ENCODE peak calls at places on chromosome 15, in seven cellular contexts. E, X, J, D, Z, M and F are unnamed samples.

GRCh38 chr15:53675832-53676231 is 83.6 kb downstream of the WDR72 start:
- DNase-seq in E (no peak), X (no peak), J (no peak), D (no peak), Z (no peak), M (no peak), F (no peak)

GRCh38 chr15:74542192-74543042 is 1.4 kb downstream of the ARID3B start:
- DNase-seq in E (no peak), X (no peak), J (no peak), D (no peak), Z (no peak), M (no peak), F (no peak)

GRCh38 chr15:76954744-76955143 is 23.2 kb downstream of the RCN2 start:
- DNase-seq in E (no peak), X (no peak), J (no peak), D (no peak), Z (no peak), M (no peak), F (no peak)

GRCh38 chr15:70343961-70344360 is 246.2 kb upstream of the TLE3 start:
- DNase-seq in E (no peak), X (no peak), J (no peak), D (no peak), Z (no peak), M (no peak), F (no peak)

GRCh38 chr15:67785431-67785830 is 39.9 kb upstream of the SKOR1 start:
- DNase-seq in E (no peak), X (no peak), J (no peak), D (no peak), Z (no peak), M (no peak), F (no peak)

GRCh38 chr15:50315814-50316630 is 39.0 kb downstream of the GABPB1 start:
- DNase-seq in E (no peak), X (no peak), J (no peak), D (no peak), Z (no peak), M (no peak), F (no peak)

GRCh38 chr15:72824781-72825180 is 41.2 kb upstream of the ADPGK start:
- DNase-seq in E (no peak), X (no peak), J (no peak), D (no peak), Z (no peak), M (no peak), F (no peak)

GRCh38 chr15:41983621-41984571 is 11.5 kb upstream of the EHD4 start:
- DNase-seq in E (peak), X (peak), J (no peak), D (no peak), Z (no peak), M (peak), F (no peak)

GRCh38 chr15:85463976-85464375 is 83.6 kb downstream of the AKAP13 start:
- DNase-seq in E (no peak), X (no peak), J (no peak), D (no peak), Z (no peak), M (no peak), F (no peak)

GRCh38 chr15:62626903-62627302 is 415.6 kb upstream of the TPM1 start:
- DNase-seq in E (no peak), X (no peak), J (no peak), D (no peak), Z (no peak), M (no peak), F (no peak)
- H3K27ac ChIP-seq in E (no peak), X (no peak), J (no peak), D (no peak), Z (no peak), M (no peak), F (no peak)

DNA sequence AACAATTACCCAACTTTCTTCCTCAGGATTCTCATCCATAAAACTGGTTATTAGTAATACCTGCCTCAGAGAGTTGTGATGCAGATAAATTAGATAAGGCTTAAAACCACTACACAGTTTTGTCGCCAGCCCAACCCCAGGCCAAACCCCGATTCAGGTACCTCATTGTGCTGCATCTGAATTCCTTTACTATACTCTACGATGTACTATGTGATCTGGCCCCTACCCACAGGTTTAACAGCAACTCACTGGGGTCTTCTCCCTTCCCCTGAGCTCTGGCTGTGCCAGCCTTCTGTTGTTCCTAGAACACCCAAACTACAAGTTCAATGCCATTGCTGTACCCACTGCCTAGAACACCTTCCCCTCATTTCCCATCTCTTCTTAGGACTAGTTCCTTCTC is 64.6 kb downstream of the MYO5A start:
- DNase-seq in E (no peak), X (no peak), J (no peak), D (no peak), Z (no peak), M (no peak), F (no peak)
- TF ChIP-seq CTCF in E (no peak), X (no peak), J (no peak), D (no peak), Z (no peak), M (no peak), F (no peak)

GRCh38 chr15:40769310-40770146 is at the start of gene C15orf62:
- DNase-seq in E (peak), X (no peak), J (no peak), D (peak), Z (no peak), M (no peak), F (no peak)
- H3K4me3 ChIP-seq in E (peak), X (no peak), J (no peak), D (no peak), Z (no peak), M (no peak), F (no peak)

GRCh38 chr15:95120595-95120994 is 889.2 kb downstream of the MCTP2 start:
- DNase-seq in E (no peak), X (no peak), J (no peak), D (no peak), Z (no peak), M (no peak), F (no peak)
- H3K27ac ChIP-seq in E (no peak), X (no peak), J (no peak), D (no peak), Z (no peak), M (no peak), F (no peak)

DNA sequence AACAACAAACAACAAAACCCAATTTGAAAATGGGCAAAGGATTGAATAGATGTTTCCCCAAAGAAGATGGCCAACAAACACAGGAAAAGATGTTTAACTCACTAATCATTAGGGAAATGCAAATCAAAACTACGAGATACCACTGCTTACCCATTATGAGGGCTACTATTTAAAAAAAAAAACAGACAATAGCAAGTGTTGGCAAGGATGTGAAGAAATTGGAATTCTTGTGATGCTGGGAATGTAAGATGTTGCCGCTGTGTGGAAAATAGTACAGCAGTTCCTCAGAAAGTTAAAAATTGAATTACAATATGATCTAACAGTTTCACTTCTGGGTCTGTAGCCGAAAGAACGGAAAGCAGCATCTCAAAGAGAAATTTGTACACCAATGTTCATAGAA is 122.0 kb downstream of the CHSY1 start:
- DNase-seq in E (no peak), X (no peak), J (no peak), D (no peak), Z (no peak), M (no peak), F (no peak)
- TF ChIP-seq CTCF in E (no peak), X (no peak), J (no peak), D (no peak), Z (no peak), M (no peak), F (no peak)

GRCh38 chr15:68794869-68795268 is 25.8 kb downstream of the ANP32A start:
- DNase-seq in E (no peak), X (no peak), J (no peak), D (no peak), Z (no peak), M (no peak), F (no peak)
- H3K4me3 ChIP-seq in E (peak), X (peak), J (no peak), D (peak), Z (peak), M (no peak), F (peak)

DNA sequence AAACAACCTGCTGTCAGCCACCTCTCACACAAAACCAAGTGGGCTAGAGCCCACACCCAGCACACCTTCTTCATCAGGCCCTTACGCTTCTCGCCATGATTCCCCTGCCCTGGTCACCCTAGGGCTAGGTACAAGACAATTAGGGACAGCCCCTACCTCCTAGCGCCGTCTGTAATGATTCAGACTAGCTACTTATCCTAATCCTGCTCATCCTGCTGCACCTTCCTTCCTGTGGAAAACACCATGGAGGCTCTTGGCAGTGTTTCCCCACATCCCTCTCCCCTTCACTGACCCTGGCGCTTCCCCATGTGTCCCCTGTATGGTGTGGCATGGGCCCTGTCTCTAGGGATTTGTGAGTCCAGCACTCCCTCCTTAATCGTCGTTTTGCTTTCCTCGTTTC is 39.6 kb upstream of the ICE2 start:
- DNase-seq in E (no peak), X (no peak), J (no peak), D (no peak), Z (no peak), M (no peak), F (no peak)
- H3K27ac ChIP-seq in E (no peak), X (no peak), J (no peak), D (no peak), Z (no peak), M (no peak), F (no peak)

DNA sequence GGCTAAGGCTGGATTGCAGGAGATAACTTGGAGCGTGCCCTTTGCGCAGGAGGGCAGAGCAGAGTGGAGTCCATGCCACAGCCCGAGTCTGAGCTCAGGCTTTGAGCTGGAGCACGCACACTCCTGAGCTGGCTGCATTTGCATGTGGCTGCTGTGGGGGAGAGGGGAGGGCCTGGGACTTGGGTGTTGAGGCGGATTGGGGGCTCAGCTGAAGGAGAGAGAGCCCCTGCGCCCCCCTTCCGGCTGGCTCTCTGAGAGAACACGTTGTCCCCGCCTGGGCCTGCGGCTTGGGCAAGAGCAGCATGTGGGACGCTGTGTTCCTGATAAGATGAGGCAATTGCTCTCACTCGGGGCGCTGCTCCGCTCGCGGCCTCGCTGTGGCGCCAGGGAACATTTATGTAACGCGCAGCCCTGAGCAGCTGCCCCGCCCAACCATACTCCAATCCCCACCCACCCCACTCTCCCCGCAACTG is 39.1 kb downstream of the KLF13 start:
- DNase-seq in E (peak), X (peak), J (peak), D (peak), Z (peak), M (peak), F (peak)
- TF ChIP-seq CTCF in E (peak), X (peak), J (peak), D (peak), Z (peak), M (peak), F (peak)